ENCODE peak calls at places on chromosome 1, in four cellular contexts. One of them, this sample, is unnamed.

GRCh38 chr1:87334351-87335174 is 5.9 kb downstream of the LMO4 start:
- DNase-seq in fibroblast of lung: peak
- DNase-seq in bronchial epithelial cell: peak
- DNase-seq in colonic mucosa: peak
- DNase-seq in this sample: no peak

GRCh38 chr1:88892146-88892877 is 945 bp upstream of the GTF2B start:
- DNase-seq in fibroblast of lung: peak
- DNase-seq in bronchial epithelial cell: no peak
- DNase-seq in colonic mucosa: no peak
- DNase-seq in this sample: no peak

GRCh38 chr1:114310771-114311251 is 157.1 kb upstream of the SYT6 start:
- DNase-seq in fibroblast of lung: peak
- DNase-seq in bronchial epithelial cell: no peak
- DNase-seq in colonic mucosa: no peak
- DNase-seq in this sample: peak

GRCh38 chr1:198018529-198018928 is 101.4 kb downstream of the LHX9 start:
- DNase-seq in fibroblast of lung: peak
- DNase-seq in bronchial epithelial cell: peak
- DNase-seq in colonic mucosa: no peak
- DNase-seq in this sample: peak

GRCh38 chr1:147892731-147893214 is 9.8 kb upstream of the GJA8 start:
- DNase-seq in fibroblast of lung: peak
- DNase-seq in bronchial epithelial cell: peak
- DNase-seq in colonic mucosa: peak
- DNase-seq in this sample: peak

GRCh38 chr1:209045326-209046057 is 538.0 kb upstream of the CAMK1G start:
- DNase-seq in fibroblast of lung: peak
- DNase-seq in bronchial epithelial cell: peak
- DNase-seq in colonic mucosa: no peak
- DNase-seq in this sample: no peak

GRCh38 chr1:228393268-228393699 is 13.4 kb downstream of the TRIM11 start:
- DNase-seq in fibroblast of lung: peak
- DNase-seq in bronchial epithelial cell: peak
- DNase-seq in colonic mucosa: no peak
- DNase-seq in this sample: peak

GRCh38 chr1:25099343-25099951 is 132.9 kb downstream of the SYF2 start:
- DNase-seq in fibroblast of lung: peak
- DNase-seq in bronchial epithelial cell: no peak
- DNase-seq in colonic mucosa: peak
- DNase-seq in this sample: no peak

GRCh38 chr1:69230223-69230622 is 337.5 kb upstream of the LRRC7 start:
- DNase-seq in fibroblast of lung: no peak
- DNase-seq in bronchial epithelial cell: no peak
- DNase-seq in colonic mucosa: no peak
- DNase-seq in this sample: no peak

GRCh38 chr1:62613325-62613727 is 16.0 kb downstream of the ANGPTL3 start:
- DNase-seq in fibroblast of lung: no peak
- DNase-seq in bronchial epithelial cell: no peak
- DNase-seq in colonic mucosa: no peak
- DNase-seq in this sample: no peak

GRCh38 chr1:109282497-109282951 is 421 bp downstream of the PSRC1 start:
- DNase-seq in fibroblast of lung: no peak
- DNase-seq in bronchial epithelial cell: no peak
- DNase-seq in colonic mucosa: peak
- DNase-seq in this sample: no peak

GRCh38 chr1:240820816-240821215 is 208.9 kb upstream of the GREM2 start:
- DNase-seq in fibroblast of lung: no peak
- DNase-seq in bronchial epithelial cell: no peak
- DNase-seq in colonic mucosa: no peak
- DNase-seq in this sample: no peak

GRCh38 chr1:159598196-159598595 is 10.6 kb downstream of the APCS start:
- DNase-seq in fibroblast of lung: peak
- DNase-seq in bronchial epithelial cell: peak
- DNase-seq in colonic mucosa: no peak
- DNase-seq in this sample: peak

GRCh38 chr1:33301273-33301984 is 19.5 kb downstream of the A3GALT2 start:
- DNase-seq in fibroblast of lung: no peak
- DNase-seq in bronchial epithelial cell: no peak
- DNase-seq in colonic mucosa: no peak
- DNase-seq in this sample: no peak

GRCh38 chr1:201088395-201088794 is 23.8 kb downstream of the CACNA1S start:
- DNase-seq in fibroblast of lung: no peak
- DNase-seq in bronchial epithelial cell: no peak
- DNase-seq in colonic mucosa: no peak
- DNase-seq in this sample: no peak

GRCh38 chr1:75643460-75643859 is 32.5 kb upstream of the SLC44A5 start:
- DNase-seq in fibroblast of lung: no peak
- DNase-seq in bronchial epithelial cell: no peak
- DNase-seq in colonic mucosa: no peak
- DNase-seq in this sample: no peak

GRCh38 chr1:15083578-15083977 is 70.0 kb upstream of the TMEM51 start:
- DNase-seq in fibroblast of lung: no peak
- DNase-seq in bronchial epithelial cell: peak
- DNase-seq in colonic mucosa: no peak
- DNase-seq in this sample: no peak

GRCh38 chr1:43938892-43939587 is 5.4 kb downstream of the ARTN start:
- DNase-seq in fibroblast of lung: no peak
- DNase-seq in bronchial epithelial cell: no peak
- DNase-seq in colonic mucosa: no peak
- DNase-seq in this sample: no peak

GRCh38 chr1:18643154-18644012 is 12.7 kb downstream of the PAX7 start:
- DNase-seq in fibroblast of lung: no peak
- DNase-seq in bronchial epithelial cell: no peak
- DNase-seq in colonic mucosa: no peak
- DNase-seq in this sample: no peak

GRCh38 chr1:46187106-46187869 is 10.9 kb downstream of the POMGNT1 start:
- DNase-seq in fibroblast of lung: no peak
- DNase-seq in bronchial epithelial cell: no peak
- DNase-seq in colonic mucosa: peak
- DNase-seq in this sample: no peak

GRCh38 chr1:178011101-178011828 is 41.4 kb upstream of the SEC16B start:
- DNase-seq in fibroblast of lung: peak
- DNase-seq in bronchial epithelial cell: peak
- DNase-seq in colonic mucosa: no peak
- DNase-seq in this sample: no peak

GRCh38 chr1:54483875-54484437 is 64.1 kb upstream of the ACOT11 start:
- DNase-seq in fibroblast of lung: no peak
- DNase-seq in bronchial epithelial cell: no peak
- DNase-seq in colonic mucosa: no peak
- DNase-seq in this sample: no peak

GRCh38 chr1:183702813-183703198 is 49.7 kb upstream of the APOBEC4 start:
- DNase-seq in fibroblast of lung: no peak
- DNase-seq in bronchial epithelial cell: no peak
- DNase-seq in colonic mucosa: no peak
- DNase-seq in this sample: no peak

GRCh38 chr1:184882649-184883303 is 91.5 kb downstream of the NIBAN1 start:
- DNase-seq in fibroblast of lung: peak
- DNase-seq in bronchial epithelial cell: peak
- DNase-seq in colonic mucosa: no peak
- DNase-seq in this sample: no peak

GRCh38 chr1:159056069-159056698 is 20.4 kb downstream of the AIM2 start:
- DNase-seq in fibroblast of lung: no peak
- DNase-seq in bronchial epithelial cell: no peak
- DNase-seq in colonic mucosa: no peak
- DNase-seq in this sample: no peak

GRCh38 chr1:1664941-1665814 is 6.4 kb upstream of the CDK11B start:
- DNase-seq in fibroblast of lung: no peak
- DNase-seq in bronchial epithelial cell: no peak
- DNase-seq in colonic mucosa: no peak
- DNase-seq in this sample: no peak

GRCh38 chr1:34825455-34826081 is 32.8 kb downstream of the GJA4 start:
- DNase-seq in fibroblast of lung: no peak
- DNase-seq in bronchial epithelial cell: peak
- DNase-seq in colonic mucosa: peak
- DNase-seq in this sample: no peak

GRCh38 chr1:67317803-67318202 is 10.1 kb downstream of the IL12RB2 start:
- DNase-seq in fibroblast of lung: no peak
- DNase-seq in bronchial epithelial cell: no peak
- DNase-seq in colonic mucosa: no peak
- DNase-seq in this sample: no peak

GRCh38 chr1:239389703-239390102 is 3.3 kb downstream of the CHRM3 start:
- DNase-seq in fibroblast of lung: peak
- DNase-seq in bronchial epithelial cell: no peak
- DNase-seq in colonic mucosa: no peak
- DNase-seq in this sample: no peak

GRCh38 chr1:222653178-222653827 is 35.4 kb downstream of the MIA3 start:
- DNase-seq in fibroblast of lung: no peak
- DNase-seq in bronchial epithelial cell: no peak
- DNase-seq in colonic mucosa: peak
- DNase-seq in this sample: no peak

GRCh38 chr1:220497220-220497756 is 30.6 kb upstream of the MARK1 start:
- DNase-seq in fibroblast of lung: no peak
- DNase-seq in bronchial epithelial cell: peak
- DNase-seq in colonic mucosa: no peak
- DNase-seq in this sample: no peak

GRCh38 chr1:54252371-54252770 is 52.4 kb downstream of the MRPL37 start:
- DNase-seq in fibroblast of lung: no peak
- DNase-seq in bronchial epithelial cell: no peak
- DNase-seq in colonic mucosa: no peak
- DNase-seq in this sample: no peak

GRCh38 chr1:19315378-19316206 is 3.5 kb downstream of the SLC66A1 start:
- DNase-seq in fibroblast of lung: peak
- DNase-seq in bronchial epithelial cell: peak
- DNase-seq in colonic mucosa: no peak
- DNase-seq in this sample: no peak

GRCh38 chr1:92922378-92923035 is 38.8 kb downstream of the DIPK1A start:
- DNase-seq in fibroblast of lung: peak
- DNase-seq in bronchial epithelial cell: no peak
- DNase-seq in colonic mucosa: no peak
- DNase-seq in this sample: no peak

GRCh38 chr1:77282187-77282865 is 507 bp downstream of the AK5 start:
- DNase-seq in fibroblast of lung: peak
- DNase-seq in bronchial epithelial cell: no peak
- DNase-seq in colonic mucosa: no peak
- DNase-seq in this sample: no peak

GRCh38 chr1:204126367-204126766 is 25.5 kb downstream of the ETNK2 start:
- DNase-seq in fibroblast of lung: no peak
- DNase-seq in bronchial epithelial cell: no peak
- DNase-seq in colonic mucosa: no peak
- DNase-seq in this sample: no peak

GRCh38 chr1:225450491-225451191 is 22.8 kb upstream of the LBR start:
- DNase-seq in fibroblast of lung: no peak
- DNase-seq in bronchial epithelial cell: no peak
- DNase-seq in colonic mucosa: no peak
- DNase-seq in this sample: no peak

GRCh38 chr1:2953688-2954285 is 67.5 kb upstream of the ACTRT2 start:
- DNase-seq in fibroblast of lung: no peak
- DNase-seq in bronchial epithelial cell: no peak
- DNase-seq in colonic mucosa: no peak
- DNase-seq in this sample: no peak

DNA sequence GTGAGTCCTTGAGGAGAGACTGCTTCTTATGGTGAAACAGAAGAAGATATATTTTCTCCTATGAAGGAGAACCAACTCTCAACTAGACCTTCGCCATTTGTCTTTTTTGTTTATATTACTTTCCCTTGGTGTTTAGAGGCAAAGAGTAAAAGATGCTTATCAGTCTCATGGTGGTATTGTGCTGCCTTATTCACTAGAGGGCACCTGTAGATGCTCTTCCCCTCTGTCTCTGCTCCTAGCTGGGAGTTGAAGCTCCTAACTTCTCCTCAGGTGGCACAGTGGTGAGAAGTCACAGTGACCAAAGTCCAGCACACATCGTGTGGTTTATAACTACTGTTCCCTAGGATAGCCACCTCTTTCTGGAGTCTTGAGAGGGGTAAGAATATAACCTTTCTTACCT is 1359.6 kb downstream of the PLA2G4A start:
- DNase-seq in fibroblast of lung: no peak
- DNase-seq in bronchial epithelial cell: no peak
- DNase-seq in colonic mucosa: no peak
- DNase-seq in this sample: no peak
- TF ChIP-seq CTCF in fibroblast of lung: no peak
- TF ChIP-seq CTCF in bronchial epithelial cell: no peak
- TF ChIP-seq CTCF in colonic mucosa: no peak
- TF ChIP-seq CTCF in this sample: no peak

GRCh38 chr1:160744287-160744857 is 5.3 kb downstream of the SLAMF7 start:
- DNase-seq in fibroblast of lung: no peak
- DNase-seq in bronchial epithelial cell: no peak
- DNase-seq in colonic mucosa: no peak
- DNase-seq in this sample: no peak
- H3K4me3 ChIP-seq in fibroblast of lung: no peak
- H3K4me3 ChIP-seq in bronchial epithelial cell: no peak
- H3K4me3 ChIP-seq in colonic mucosa: no peak
- H3K4me3 ChIP-seq in this sample: no peak

DNA sequence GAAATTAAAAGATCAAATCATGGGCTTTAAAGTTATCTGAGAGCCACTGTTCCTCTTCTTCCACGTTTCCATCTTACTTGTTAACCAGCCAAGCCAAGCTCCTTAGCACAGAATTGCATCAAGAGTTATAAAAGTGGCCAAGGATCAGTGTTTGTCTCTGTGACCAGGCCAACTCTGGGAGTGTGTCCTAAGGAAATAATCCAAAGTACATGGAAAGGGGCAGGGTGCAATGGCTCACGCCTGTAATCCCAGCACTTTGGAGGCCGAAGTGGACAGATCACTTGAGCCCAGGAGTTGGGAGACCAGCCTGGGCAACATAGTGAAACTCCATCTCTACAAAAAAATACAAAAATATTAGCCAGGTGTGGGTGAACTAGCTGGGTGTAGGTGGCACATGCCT is 10.0 kb upstream of the MPZL1 start:
- DNase-seq in fibroblast of lung: no peak
- DNase-seq in bronchial epithelial cell: no peak
- DNase-seq in colonic mucosa: peak
- DNase-seq in this sample: no peak
- TF ChIP-seq CTCF in fibroblast of lung: no peak
- TF ChIP-seq CTCF in bronchial epithelial cell: no peak
- TF ChIP-seq CTCF in colonic mucosa: no peak
- TF ChIP-seq CTCF in this sample: no peak

DNA sequence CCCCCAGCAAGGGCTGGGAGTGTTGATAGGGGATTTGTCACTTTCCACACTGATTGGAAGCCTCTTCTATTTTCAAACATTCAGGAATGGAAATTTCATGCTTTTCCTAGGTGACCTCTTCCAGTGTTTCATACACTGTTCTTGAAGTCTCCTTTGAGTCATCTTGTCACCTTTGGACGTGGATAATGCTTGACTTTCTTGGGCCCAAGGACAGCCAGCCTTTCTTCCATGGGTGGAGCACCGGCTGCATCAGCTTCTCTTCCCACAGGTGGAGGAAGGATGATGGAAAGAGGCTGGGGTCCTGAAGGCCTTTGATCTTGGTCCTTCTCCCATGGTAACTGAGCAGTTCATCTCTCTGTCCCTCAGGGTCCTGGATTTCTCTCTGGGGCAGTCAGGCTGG is 11.9 kb upstream of the PIGR start:
- DNase-seq in fibroblast of lung: no peak
- DNase-seq in bronchial epithelial cell: no peak
- DNase-seq in colonic mucosa: no peak
- DNase-seq in this sample: no peak
- H3K4me3 ChIP-seq in fibroblast of lung: no peak
- H3K4me3 ChIP-seq in bronchial epithelial cell: no peak
- H3K4me3 ChIP-seq in colonic mucosa: no peak
- H3K4me3 ChIP-seq in this sample: no peak